ENCODE peak calls at places on chromosomes 12 and 14, in eight cellular contexts. One of them, this sample, is unnamed.

GRCh38 chr14:21579976-21580375 is at the start of gene OR10G3:
- DNase-seq in SK-MEL-5: no peak
- DNase-seq in psoas muscle: no peak
- DNase-seq in Kasumi-1: no peak
- DNase-seq in Ammon's horn: no peak
- DNase-seq in adipocyte: no peak
- DNase-seq in activated T-cell treated with anti-CD3 and anti-CD28 coated beads, Interleukin-2, amount 50 U/mL, for 24 hours: no peak
- DNase-seq in activated naive CD4-positive, alpha-beta T cell treated with Interleukin-2 at 50 U/mL for 16 hours: no peak
- DNase-seq in this sample: no peak

GRCh38 chr14:77044776-77045569 is 16.5 kb upstream of the IRF2BPL start:
- DNase-seq in psoas muscle: peak; percentile 77
- DNase-seq in Kasumi-1: no peak
- DNase-seq in Ammon's horn: no peak
- DNase-seq in activated T-cell treated with anti-CD3 and anti-CD28 coated beads, Interleukin-2, amount 50 U/mL, for 24 hours: no peak
- DNase-seq in SK-MEL-5: no peak
- DNase-seq in adipocyte: peak; percentile 76
- DNase-seq in activated naive CD4-positive, alpha-beta T cell treated with Interleukin-2 at 50 U/mL for 16 hours: no peak
- DNase-seq in this sample: peak; percentile 46

GRCh38 chr12:17372508-17372907 is 717.5 kb downstream of the RERGL start:
- DNase-seq in adipocyte: no peak
- DNase-seq in Kasumi-1: no peak
- DNase-seq in SK-MEL-5: no peak
- DNase-seq in activated T-cell treated with anti-CD3 and anti-CD28 coated beads, Interleukin-2, amount 50 U/mL, for 24 hours: no peak
- DNase-seq in Ammon's horn: no peak
- DNase-seq in activated naive CD4-positive, alpha-beta T cell treated with Interleukin-2 at 50 U/mL for 16 hours: no peak
- DNase-seq in psoas muscle: no peak
- DNase-seq in this sample: no peak

GRCh38 chr12:119274636-119275065 is 59.9 kb upstream of the CCDC60 start:
- DNase-seq in activated naive CD4-positive, alpha-beta T cell treated with Interleukin-2 at 50 U/mL for 16 hours: no peak
- DNase-seq in Ammon's horn: no peak
- DNase-seq in activated T-cell treated with anti-CD3 and anti-CD28 coated beads, Interleukin-2, amount 50 U/mL, for 24 hours: no peak
- DNase-seq in adipocyte: no peak
- DNase-seq in SK-MEL-5: peak; percentile 33
- DNase-seq in psoas muscle: no peak
- DNase-seq in Kasumi-1: no peak
- DNase-seq in this sample: no peak

GRCh38 chr14:54310151-54310851 is 86.5 kb upstream of the CDKN3 start:
- DNase-seq in SK-MEL-5: no peak
- DNase-seq in Kasumi-1: no peak
- DNase-seq in adipocyte: no peak
- DNase-seq in activated naive CD4-positive, alpha-beta T cell treated with Interleukin-2 at 50 U/mL for 16 hours: no peak
- DNase-seq in Ammon's horn: no peak
- DNase-seq in activated T-cell treated with anti-CD3 and anti-CD28 coated beads, Interleukin-2, amount 50 U/mL, for 24 hours: no peak
- DNase-seq in psoas muscle: no peak
- DNase-seq in this sample: no peak

GRCh38 chr14:99921431-99921830 is 128.2 kb downstream of the EML1 start:
- DNase-seq in activated naive CD4-positive, alpha-beta T cell treated with Interleukin-2 at 50 U/mL for 16 hours: no peak
- DNase-seq in Kasumi-1: no peak
- DNase-seq in SK-MEL-5: no peak
- DNase-seq in psoas muscle: no peak
- DNase-seq in adipocyte: no peak
- DNase-seq in Ammon's horn: peak; percentile 26
- DNase-seq in activated T-cell treated with anti-CD3 and anti-CD28 coated beads, Interleukin-2, amount 50 U/mL, for 24 hours: no peak
- DNase-seq in this sample: no peak

GRCh38 chr12:66149702-66150398 is 19.3 kb upstream of the LLPH start:
- DNase-seq in Kasumi-1: peak; percentile 95
- DNase-seq in SK-MEL-5: no peak
- DNase-seq in adipocyte: no peak
- DNase-seq in psoas muscle: no peak
- DNase-seq in activated naive CD4-positive, alpha-beta T cell treated with Interleukin-2 at 50 U/mL for 16 hours: no peak
- DNase-seq in Ammon's horn: no peak
- DNase-seq in activated T-cell treated with anti-CD3 and anti-CD28 coated beads, Interleukin-2, amount 50 U/mL, for 24 hours: no peak
- DNase-seq in this sample: peak; percentile 98

GRCh38 chr14:26330982-26331381 is 266.9 kb downstream of the NOVA1 start:
- DNase-seq in adipocyte: no peak
- DNase-seq in activated T-cell treated with anti-CD3 and anti-CD28 coated beads, Interleukin-2, amount 50 U/mL, for 24 hours: no peak
- DNase-seq in SK-MEL-5: no peak
- DNase-seq in activated naive CD4-positive, alpha-beta T cell treated with Interleukin-2 at 50 U/mL for 16 hours: no peak
- DNase-seq in psoas muscle: no peak
- DNase-seq in Kasumi-1: no peak
- DNase-seq in Ammon's horn: no peak
- DNase-seq in this sample: no peak

GRCh38 chr14:41699506-41699905 is 92.8 kb downstream of the LRFN5 start:
- DNase-seq in SK-MEL-5: no peak
- DNase-seq in Ammon's horn: no peak
- DNase-seq in Kasumi-1: no peak
- DNase-seq in activated T-cell treated with anti-CD3 and anti-CD28 coated beads, Interleukin-2, amount 50 U/mL, for 24 hours: no peak
- DNase-seq in adipocyte: peak; percentile 1
- DNase-seq in activated naive CD4-positive, alpha-beta T cell treated with Interleukin-2 at 50 U/mL for 16 hours: no peak
- DNase-seq in psoas muscle: no peak
- DNase-seq in this sample: no peak

GRCh38 chr14:95467232-95467631 is 49.2 kb downstream of the SYNE3 start:
- DNase-seq in adipocyte: no peak
- DNase-seq in activated T-cell treated with anti-CD3 and anti-CD28 coated beads, Interleukin-2, amount 50 U/mL, for 24 hours: no peak
- DNase-seq in psoas muscle: no peak
- DNase-seq in Kasumi-1: no peak
- DNase-seq in activated naive CD4-positive, alpha-beta T cell treated with Interleukin-2 at 50 U/mL for 16 hours: no peak
- DNase-seq in Ammon's horn: no peak
- DNase-seq in SK-MEL-5: no peak
- DNase-seq in this sample: no peak

GRCh38 chr12:50224026-50224692 is 57.0 kb upstream of the CERS5 start:
- DNase-seq in Ammon's horn: no peak
- DNase-seq in SK-MEL-5: no peak
- DNase-seq in Kasumi-1: no peak
- DNase-seq in activated T-cell treated with anti-CD3 and anti-CD28 coated beads, Interleukin-2, amount 50 U/mL, for 24 hours: no peak
- DNase-seq in activated naive CD4-positive, alpha-beta T cell treated with Interleukin-2 at 50 U/mL for 16 hours: peak; percentile 45
- DNase-seq in adipocyte: peak; percentile 39
- DNase-seq in psoas muscle: no peak
- DNase-seq in this sample: no peak

GRCh38 chr14:33229269-33229924 is 290.7 kb downstream of the NPAS3 start:
- DNase-seq in Kasumi-1: no peak
- DNase-seq in activated naive CD4-positive, alpha-beta T cell treated with Interleukin-2 at 50 U/mL for 16 hours: no peak
- DNase-seq in adipocyte: peak; percentile 13
- DNase-seq in psoas muscle: no peak
- DNase-seq in SK-MEL-5: peak; percentile 60
- DNase-seq in Ammon's horn: peak; percentile 87
- DNase-seq in activated T-cell treated with anti-CD3 and anti-CD28 coated beads, Interleukin-2, amount 50 U/mL, for 24 hours: no peak
- DNase-seq in this sample: no peak

GRCh38 chr14:85076111-85076510 is 453.8 kb upstream of the FLRT2 start:
- DNase-seq in activated naive CD4-positive, alpha-beta T cell treated with Interleukin-2 at 50 U/mL for 16 hours: no peak
- DNase-seq in Ammon's horn: no peak
- DNase-seq in activated T-cell treated with anti-CD3 and anti-CD28 coated beads, Interleukin-2, amount 50 U/mL, for 24 hours: no peak
- DNase-seq in adipocyte: no peak
- DNase-seq in SK-MEL-5: no peak
- DNase-seq in Kasumi-1: no peak
- DNase-seq in psoas muscle: no peak
- DNase-seq in this sample: no peak

GRCh38 chr12:92505373-92506340 is 197.1 kb upstream of the PLEKHG7 start:
- DNase-seq in adipocyte: peak; percentile 60
- DNase-seq in Kasumi-1: peak; percentile 48
- DNase-seq in SK-MEL-5: no peak
- DNase-seq in activated T-cell treated with anti-CD3 and anti-CD28 coated beads, Interleukin-2, amount 50 U/mL, for 24 hours: peak; percentile 62
- DNase-seq in Ammon's horn: peak; percentile 74
- DNase-seq in activated naive CD4-positive, alpha-beta T cell treated with Interleukin-2 at 50 U/mL for 16 hours: peak; percentile 67
- DNase-seq in psoas muscle: peak; percentile 62
- DNase-seq in this sample: peak; percentile 73

GRCh38 chr14:97977711-97978261 is 1180.6 kb downstream of the VRK1 start:
- DNase-seq in activated naive CD4-positive, alpha-beta T cell treated with Interleukin-2 at 50 U/mL for 16 hours: peak; percentile 79
- DNase-seq in Ammon's horn: peak; percentile 79
- DNase-seq in activated T-cell treated with anti-CD3 and anti-CD28 coated beads, Interleukin-2, amount 50 U/mL, for 24 hours: peak; percentile 88
- DNase-seq in SK-MEL-5: peak; percentile 3
- DNase-seq in Kasumi-1: no peak
- DNase-seq in psoas muscle: peak; percentile 77
- DNase-seq in adipocyte: no peak
- DNase-seq in this sample: no peak

GRCh38 chr12:7989827-7990491 is 42.6 kb upstream of the FOXJ2 start:
- DNase-seq in psoas muscle: peak; percentile 65
- DNase-seq in Kasumi-1: peak; percentile 74
- DNase-seq in activated T-cell treated with anti-CD3 and anti-CD28 coated beads, Interleukin-2, amount 50 U/mL, for 24 hours: peak; percentile 72
- DNase-seq in adipocyte: no peak
- DNase-seq in SK-MEL-5: no peak
- DNase-seq in activated naive CD4-positive, alpha-beta T cell treated with Interleukin-2 at 50 U/mL for 16 hours: peak; percentile 78
- DNase-seq in Ammon's horn: no peak
- DNase-seq in this sample: peak; percentile 75

GRCh38 chr12:85489194-85489593 is 209.2 kb downstream of the ALX1 start:
- DNase-seq in psoas muscle: no peak
- DNase-seq in Kasumi-1: no peak
- DNase-seq in adipocyte: no peak
- DNase-seq in activated naive CD4-positive, alpha-beta T cell treated with Interleukin-2 at 50 U/mL for 16 hours: no peak
- DNase-seq in SK-MEL-5: no peak
- DNase-seq in activated T-cell treated with anti-CD3 and anti-CD28 coated beads, Interleukin-2, amount 50 U/mL, for 24 hours: no peak
- DNase-seq in Ammon's horn: no peak
- DNase-seq in this sample: no peak

GRCh38 chr14:103385153-103385993 is at the start of gene MARK3:
- DNase-seq in psoas muscle: peak; percentile 99
- DNase-seq in activated T-cell treated with anti-CD3 and anti-CD28 coated beads, Interleukin-2, amount 50 U/mL, for 24 hours: peak; percentile 97
- DNase-seq in adipocyte: peak; percentile 99
- DNase-seq in SK-MEL-5: peak; percentile 96
- DNase-seq in activated naive CD4-positive, alpha-beta T cell treated with Interleukin-2 at 50 U/mL for 16 hours: peak; percentile 98
- DNase-seq in Kasumi-1: peak; percentile 92
- DNase-seq in Ammon's horn: peak; percentile 97
- DNase-seq in this sample: peak; percentile 96

GRCh38 chr12:69287556-69287955 is 48.2 kb downstream of the CPSF6 start:
- DNase-seq in Ammon's horn: no peak
- DNase-seq in activated naive CD4-positive, alpha-beta T cell treated with Interleukin-2 at 50 U/mL for 16 hours: no peak
- DNase-seq in SK-MEL-5: no peak
- DNase-seq in activated T-cell treated with anti-CD3 and anti-CD28 coated beads, Interleukin-2, amount 50 U/mL, for 24 hours: no peak
- DNase-seq in Kasumi-1: no peak
- DNase-seq in adipocyte: no peak
- DNase-seq in psoas muscle: no peak
- DNase-seq in this sample: no peak

GRCh38 chr12:115542656-115543055 is 734.8 kb downstream of the MED13L start:
- DNase-seq in Ammon's horn: no peak
- DNase-seq in psoas muscle: no peak
- DNase-seq in Kasumi-1: no peak
- DNase-seq in activated naive CD4-positive, alpha-beta T cell treated with Interleukin-2 at 50 U/mL for 16 hours: no peak
- DNase-seq in activated T-cell treated with anti-CD3 and anti-CD28 coated beads, Interleukin-2, amount 50 U/mL, for 24 hours: no peak
- DNase-seq in adipocyte: no peak
- DNase-seq in SK-MEL-5: peak; percentile 26
- DNase-seq in this sample: no peak

GRCh38 chr12:69966409-69966808 is 141.4 kb downstream of the MYRFL start:
- DNase-seq in SK-MEL-5: peak; percentile 69
- DNase-seq in Kasumi-1: no peak
- DNase-seq in activated T-cell treated with anti-CD3 and anti-CD28 coated beads, Interleukin-2, amount 50 U/mL, for 24 hours: no peak
- DNase-seq in adipocyte: peak; percentile 29
- DNase-seq in activated naive CD4-positive, alpha-beta T cell treated with Interleukin-2 at 50 U/mL for 16 hours: no peak
- DNase-seq in Ammon's horn: peak; percentile 65
- DNase-seq in psoas muscle: peak; percentile 75
- DNase-seq in this sample: no peak

GRCh38 chr14:64476438-64476837 is 11.1 kb downstream of the AKAP5 start:
- DNase-seq in activated T-cell treated with anti-CD3 and anti-CD28 coated beads, Interleukin-2, amount 50 U/mL, for 24 hours: no peak
- DNase-seq in adipocyte: no peak
- DNase-seq in activated naive CD4-positive, alpha-beta T cell treated with Interleukin-2 at 50 U/mL for 16 hours: no peak
- DNase-seq in Kasumi-1: no peak
- DNase-seq in SK-MEL-5: no peak
- DNase-seq in Ammon's horn: no peak
- DNase-seq in psoas muscle: no peak
- DNase-seq in this sample: no peak

GRCh38 chr14:36835145-36835544 is 173.5 kb downstream of the PAX9 start:
- DNase-seq in Kasumi-1: peak; percentile 14
- DNase-seq in Ammon's horn: no peak
- DNase-seq in SK-MEL-5: peak; percentile 2
- DNase-seq in psoas muscle: no peak
- DNase-seq in adipocyte: no peak
- DNase-seq in activated T-cell treated with anti-CD3 and anti-CD28 coated beads, Interleukin-2, amount 50 U/mL, for 24 hours: no peak
- DNase-seq in activated naive CD4-positive, alpha-beta T cell treated with Interleukin-2 at 50 U/mL for 16 hours: no peak
- DNase-seq in this sample: no peak

GRCh38 chr14:74934476-74935339 is 11.6 kb upstream of the RPS6KL1 start:
- DNase-seq in psoas muscle: no peak
- DNase-seq in adipocyte: no peak
- DNase-seq in SK-MEL-5: no peak
- DNase-seq in Ammon's horn: no peak
- DNase-seq in activated naive CD4-positive, alpha-beta T cell treated with Interleukin-2 at 50 U/mL for 16 hours: no peak
- DNase-seq in Kasumi-1: peak; percentile 17
- DNase-seq in activated T-cell treated with anti-CD3 and anti-CD28 coated beads, Interleukin-2, amount 50 U/mL, for 24 hours: no peak
- DNase-seq in this sample: no peak

GRCh38 chr12:120290541-120291312 is 976 bp downstream of the RNU4-2 start:
- DNase-seq in activated naive CD4-positive, alpha-beta T cell treated with Interleukin-2 at 50 U/mL for 16 hours: peak; percentile 49
- DNase-seq in psoas muscle: peak; percentile 51
- DNase-seq in Ammon's horn: no peak
- DNase-seq in SK-MEL-5: no peak
- DNase-seq in adipocyte: peak; percentile 24
- DNase-seq in activated T-cell treated with anti-CD3 and anti-CD28 coated beads, Interleukin-2, amount 50 U/mL, for 24 hours: peak; percentile 58
- DNase-seq in Kasumi-1: peak; percentile 35
- DNase-seq in this sample: peak; percentile 51

GRCh38 chr14:33699300-33699699 is 251.6 kb downstream of the EGLN3 start:
- DNase-seq in psoas muscle: no peak
- DNase-seq in Ammon's horn: peak; percentile 68
- DNase-seq in activated naive CD4-positive, alpha-beta T cell treated with Interleukin-2 at 50 U/mL for 16 hours: no peak
- DNase-seq in adipocyte: no peak
- DNase-seq in SK-MEL-5: no peak
- DNase-seq in Kasumi-1: no peak
- DNase-seq in activated T-cell treated with anti-CD3 and anti-CD28 coated beads, Interleukin-2, amount 50 U/mL, for 24 hours: no peak
- DNase-seq in this sample: no peak